ENCODE peak calls at places on chromosomes 3 and 15, in seven cellular contexts. Z is T-helper 2 cell; W is LNCaP clone FGC; G is M059J; X is NCI-H187 treated with DMSO at 0.1 percent for 48 hours; J is fibroblast of mammary gland; P is activated CD8-positive, alpha-beta memory T cell treated with anti-CD3 and anti-CD28 coated beads, Interleukin-2, amount 50 U/mL, for 48 hours. B is an unnamed sample.

GRCh38 chr3:14976317-14976716 is 28.9 kb downstream of the NR2C2 start:
- DNase-seq in Z (no peak), P (no peak), X (no peak), G (no peak), W (no peak), J (no peak), B (no peak)

GRCh38 chr3:174440741-174441587 is 418.2 kb upstream of the NAALADL2 start:
- DNase-seq in J (peak), X (peak), W (peak), Z (no peak), G (peak), P (peak), B (peak)

GRCh38 chr15:67843571-67844387 is 3.9 kb upstream of the RNU6-1 start:
- DNase-seq in X (no peak), W (no peak), J (no peak), Z (no peak), G (peak), P (no peak), B (peak)

GRCh38 chr15:57510647-57511046 is 81.1 kb upstream of the MYZAP start:
- DNase-seq in J (peak), P (no peak), X (no peak), G (no peak), W (no peak), Z (no peak), B (no peak)

GRCh38 chr15:66573719-66574641 is 8.2 kb upstream of the LCTL start:
- DNase-seq in W (no peak), G (no peak), P (no peak), X (no peak), J (peak), Z (no peak), B (no peak)

GRCh38 chr3:9260305-9260704 is 10.9 kb upstream of the SRGAP3 start:
- DNase-seq in J (no peak), Z (no peak), X (no peak), P (no peak), W (no peak), G (no peak), B (no peak)

GRCh38 chr15:91936182-91936775 is 82.8 kb downstream of the SLCO3A1 start:
- DNase-seq in W (no peak), P (no peak), J (no peak), G (no peak), Z (no peak), X (no peak), B (no peak)

GRCh38 chr15:97688177-97688576 is 272.3 kb upstream of the ARRDC4 start:
- DNase-seq in J (no peak), W (no peak), X (no peak), P (no peak), Z (no peak), G (no peak), B (no peak)

GRCh38 chr3:104578558-104578957 is 788.2 kb upstream of the ALCAM start:
- DNase-seq in X (no peak), J (no peak), G (peak), Z (no peak), P (no peak), W (no peak), B (no peak)

GRCh38 chr3:141876381-141876890 is at the start of gene ATP1B3:
- DNase-seq in P (peak), X (peak), G (peak), Z (peak), W (no peak), J (peak), B (peak)

GRCh38 chr3:113291572-113291971 is 80.2 kb downstream of the BOC start:
- DNase-seq in Z (no peak), X (no peak), W (no peak), P (no peak), J (no peak), G (no peak), B (no peak)

GRCh38 chr3:148974726-148975125 is 16.6 kb upstream of the GYG1 start:
- DNase-seq in X (no peak), P (no peak), G (peak), Z (no peak), J (peak), W (no peak), B (no peak)

GRCh38 chr15:92884813-92885461 is 15.2 kb upstream of the CHD2 start:
- DNase-seq in W (no peak), X (no peak), G (no peak), P (no peak), Z (no peak), J (peak), B (no peak)

GRCh38 chr15:80480171-80480811 is 76.1 kb downstream of the ARNT2 start:
- DNase-seq in X (no peak), P (no peak), G (peak), J (peak), W (no peak), Z (no peak), B (no peak)

GRCh38 chr3:60552581-60552980 is 698.7 kb downstream of the FHIT start:
- DNase-seq in X (no peak), J (peak), P (no peak), W (no peak), G (peak), Z (no peak), B (no peak)

GRCh38 chr15:80798911-80799310 is 19.7 kb downstream of the CEMIP start:
- DNase-seq in W (no peak), J (no peak), G (no peak), Z (no peak), X (no peak), P (no peak), B (no peak)

GRCh38 chr3:136910697-136911096 is 47.1 kb upstream of the IL20RB start:
- DNase-seq in G (no peak), X (no peak), J (no peak), W (no peak), P (no peak), Z (no peak), B (no peak)

GRCh38 chr3:45199837-45200648 is 26.0 kb downstream of the TMEM158 start:
- DNase-seq in X (no peak), W (no peak), J (peak), G (peak), Z (no peak), P (no peak), B (no peak)

GRCh38 chr3:172305552-172305951 is 142.7 kb downstream of the GHSR start:
- DNase-seq in J (peak), P (no peak), W (no peak), X (no peak), G (peak), Z (no peak), B (no peak)

GRCh38 chr3:52788890-52789745 is 5.5 kb upstream of the ITIH3 start:
- DNase-seq in W (no peak), P (no peak), J (no peak), X (no peak), G (no peak), Z (no peak), B (no peak)